ENCODE peak calls at places on chromosomes 6 and 20, in four cellular contexts. One of them, this sample, is unnamed. For H3K36me3, the result is how much of the 10 kb centered on the place peaks cover.

GRCh38 chr6:89615882-89616281 is 22.7 kb downstream of the LYRM2 start:
- DNase-seq in mesendoderm: no peak
- DNase-seq in trophoblast cell: no peak
- DNase-seq in mesenchymal stem cell: no peak
- DNase-seq in this sample: no peak

GRCh38 chr6:136947037-136947436 is 24.9 kb downstream of the SLC35D3 start:
- DNase-seq in mesendoderm: peak
- DNase-seq in trophoblast cell: no peak
- DNase-seq in mesenchymal stem cell: no peak
- DNase-seq in this sample: no peak

GRCh38 chr6:150004101-150004782 is 21.1 kb downstream of the RAET1L start:
- DNase-seq in mesendoderm: no peak
- DNase-seq in trophoblast cell: no peak
- DNase-seq in mesenchymal stem cell: no peak
- DNase-seq in this sample: no peak

GRCh38 chr6:37104935-37105781 is 64.8 kb upstream of the PIM1 start:
- DNase-seq in mesendoderm: peak
- DNase-seq in trophoblast cell: no peak
- DNase-seq in mesenchymal stem cell: no peak
- DNase-seq in this sample: no peak

GRCh38 chr6:105067329-105067728 is 110.4 kb downstream of the LIN28B start:
- DNase-seq in mesendoderm: no peak
- DNase-seq in trophoblast cell: no peak
- DNase-seq in mesenchymal stem cell: peak
- DNase-seq in this sample: no peak

GRCh38 chr6:101302593-101302992 is 90.9 kb upstream of the GRIK2 start:
- DNase-seq in mesendoderm: no peak
- DNase-seq in trophoblast cell: peak
- DNase-seq in mesenchymal stem cell: no peak
- DNase-seq in this sample: no peak

GRCh38 chr6:147909645-147910044 is 401.2 kb downstream of the SAMD5 start:
- DNase-seq in mesendoderm: no peak
- DNase-seq in trophoblast cell: no peak
- DNase-seq in mesenchymal stem cell: peak
- DNase-seq in this sample: no peak

GRCh38 chr6:90068835-90069478 is 174.7 kb downstream of the GJA10 start:
- DNase-seq in mesendoderm: no peak
- DNase-seq in trophoblast cell: no peak
- DNase-seq in mesenchymal stem cell: peak
- DNase-seq in this sample: no peak

GRCh38 chr20:13554706-13555105 is 84.0 kb downstream of the TASP1 start:
- DNase-seq in mesendoderm: no peak
- DNase-seq in trophoblast cell: no peak
- DNase-seq in mesenchymal stem cell: no peak
- DNase-seq in this sample: no peak

GRCh38 chr20:18057994-18058349 is 256 bp upstream of the OVOL2 start:
- DNase-seq in mesendoderm: no peak
- DNase-seq in trophoblast cell: no peak
- DNase-seq in mesenchymal stem cell: no peak
- DNase-seq in this sample: no peak

GRCh38 chr6:17101422-17102257 is at the start of gene STMND1:
- DNase-seq in mesendoderm: peak
- DNase-seq in trophoblast cell: peak
- DNase-seq in mesenchymal stem cell: peak
- DNase-seq in this sample: peak

GRCh38 chr20:34578040-34578439 is 19.5 kb downstream of the MAP1LC3A start:
- DNase-seq in mesendoderm: no peak
- DNase-seq in trophoblast cell: peak
- DNase-seq in mesenchymal stem cell: no peak
- DNase-seq in this sample: no peak
- H3K36me3 ChIP-seq in mesendoderm: under half
- H3K36me3 ChIP-seq in trophoblast cell: under half
- H3K36me3 ChIP-seq in mesenchymal stem cell: under half
- H3K36me3 ChIP-seq in this sample: under half

DNA sequence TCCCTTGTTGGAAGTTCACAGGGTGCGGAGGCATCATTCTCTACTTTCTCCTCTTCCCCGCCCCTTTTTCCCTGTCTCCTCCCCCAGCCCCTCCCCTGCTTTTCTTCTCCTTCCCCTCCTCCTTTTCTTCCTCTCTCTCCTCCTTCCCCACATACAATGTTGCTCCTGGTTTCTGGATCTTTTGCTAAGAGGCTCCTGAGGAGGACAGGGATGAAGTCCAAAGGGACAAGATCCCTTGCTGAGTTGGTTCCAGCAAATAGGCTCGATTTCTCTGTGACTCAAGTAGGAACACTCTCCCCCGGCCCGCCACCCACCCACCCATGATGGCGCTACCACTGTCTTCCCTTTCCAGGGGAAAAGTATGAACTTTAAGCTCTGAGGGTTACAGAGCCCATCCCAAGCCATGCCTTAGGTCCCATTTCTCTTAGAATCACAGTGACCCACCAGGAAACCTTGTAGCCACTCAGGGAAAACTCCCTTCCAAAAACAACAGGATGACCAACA is 851 bp upstream of the TFEB start:
- DNase-seq in mesendoderm: peak
- DNase-seq in trophoblast cell: peak
- DNase-seq in mesenchymal stem cell: no peak
- DNase-seq in this sample: no peak
- H3K4me3 ChIP-seq in mesendoderm: no peak
- H3K4me3 ChIP-seq in trophoblast cell: no peak
- H3K4me3 ChIP-seq in mesenchymal stem cell: no peak
- H3K4me3 ChIP-seq in this sample: no peak

GRCh38 chr6:4185419-4185818 is 50.0 kb upstream of the ECI2 start:
- DNase-seq in mesendoderm: no peak
- DNase-seq in trophoblast cell: no peak
- DNase-seq in mesenchymal stem cell: no peak
- DNase-seq in this sample: no peak
- H3K4ac ChIP-seq in mesendoderm: no peak
- H3K4ac ChIP-seq in trophoblast cell: no peak
- H3K4ac ChIP-seq in mesenchymal stem cell: no peak
- H3K4ac ChIP-seq in this sample: no peak

GRCh38 chr20:4697189-4697873 is 24.4 kb upstream of the PRND start:
- DNase-seq in mesendoderm: no peak
- DNase-seq in trophoblast cell: no peak
- DNase-seq in mesenchymal stem cell: no peak
- DNase-seq in this sample: no peak
- H3K36me3 ChIP-seq in mesendoderm: under half
- H3K36me3 ChIP-seq in trophoblast cell: under half
- H3K36me3 ChIP-seq in mesenchymal stem cell: under half
- H3K36me3 ChIP-seq in this sample: under half

GRCh38 chr6:12064538-12064937 is 52.4 kb downstream of the HIVEP1 start:
- DNase-seq in mesendoderm: no peak
- DNase-seq in trophoblast cell: no peak
- DNase-seq in mesenchymal stem cell: no peak
- DNase-seq in this sample: no peak

GRCh38 chr6:12066297-12066696 is 54.2 kb downstream of the HIVEP1 start:
- DNase-seq in mesendoderm: no peak
- DNase-seq in trophoblast cell: no peak
- DNase-seq in mesenchymal stem cell: no peak
- DNase-seq in this sample: no peak

GRCh38 chr6:12062605-12063004 is 50.5 kb downstream of the HIVEP1 start:
- DNase-seq in mesendoderm: peak
- DNase-seq in trophoblast cell: no peak
- DNase-seq in mesenchymal stem cell: no peak
- DNase-seq in this sample: no peak

GRCh38 chr6:12064125-12064524 is 52.0 kb downstream of the HIVEP1 start:
- DNase-seq in mesendoderm: no peak
- DNase-seq in trophoblast cell: peak
- DNase-seq in mesenchymal stem cell: peak
- DNase-seq in this sample: no peak

DNA sequence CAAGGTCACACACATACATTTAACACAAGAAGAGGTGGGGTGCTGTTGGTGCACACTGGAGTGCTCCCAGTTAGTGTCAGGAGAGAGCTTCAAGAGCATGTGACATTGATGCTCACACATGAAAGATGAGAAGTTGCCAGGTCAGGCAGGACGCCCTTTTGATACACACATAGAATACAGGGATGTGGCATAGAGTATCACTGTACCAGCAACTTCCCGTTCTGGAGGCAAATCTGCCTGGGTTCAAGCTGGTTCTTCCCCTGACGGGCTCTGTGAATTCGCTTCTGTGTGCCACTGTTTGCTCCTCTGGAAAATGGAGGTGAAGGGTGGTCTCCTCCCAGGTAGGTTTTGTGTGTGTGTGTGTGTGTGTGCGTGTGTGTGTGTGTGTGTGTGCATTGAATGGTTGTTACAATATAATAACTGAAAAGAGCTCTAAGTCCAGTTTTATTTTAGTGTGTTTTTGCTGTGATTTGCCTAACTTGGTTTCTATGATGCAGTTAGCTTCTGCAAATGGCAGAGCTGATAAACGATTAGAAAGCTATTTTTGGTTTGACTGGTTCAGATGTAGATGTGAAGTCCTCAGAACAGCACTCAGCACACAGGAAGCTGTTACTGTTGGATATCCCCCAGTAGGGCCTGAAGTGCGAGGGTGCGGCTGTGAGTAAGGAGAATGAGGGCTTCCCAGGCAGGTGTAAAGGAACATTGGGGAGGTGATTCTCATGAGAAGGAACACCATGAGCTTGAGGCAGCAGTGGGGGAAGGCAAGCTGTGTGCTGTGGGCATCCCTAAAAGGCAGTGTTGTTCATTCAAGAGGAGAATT is 53.4 kb downstream of the HIVEP1 start:
- DNase-seq in mesendoderm: peak
- DNase-seq in trophoblast cell: no peak
- DNase-seq in mesenchymal stem cell: no peak
- DNase-seq in this sample: no peak
- H3K4me3 ChIP-seq in mesendoderm: no peak
- H3K4me3 ChIP-seq in trophoblast cell: no peak
- H3K4me3 ChIP-seq in mesenchymal stem cell: no peak
- H3K4me3 ChIP-seq in this sample: no peak

This sample was measured in neuronal stem cell.